ENCODE peak calls at places on chromosomes 2 and 18, in four cellular contexts. One of them, this sample, is unnamed.

GRCh38 chr2:71535526-71535925 is 82.2 kb downstream of the DYSF start:
- DNase-seq in IMR-90: no peak
- DNase-seq in HepG2: no peak
- DNase-seq in A549: no peak
- DNase-seq in this sample: no peak

GRCh38 chr2:145203931-145204330 is 684.0 kb upstream of the ZEB2 start:
- DNase-seq in A549: no peak
- DNase-seq in HepG2: no peak
- DNase-seq in IMR-90: no peak
- DNase-seq in this sample: no peak

GRCh38 chr2:89833116-89833779 is 1141.8 kb downstream of the RPIA start:
- DNase-seq in A549: peak
- DNase-seq in IMR-90: peak
- DNase-seq in HepG2: no peak
- DNase-seq in this sample: no peak

GRCh38 chr2:205408690-205409089 is 273.6 kb upstream of the NRP2 start:
- DNase-seq in IMR-90: peak
- DNase-seq in HepG2: no peak
- DNase-seq in A549: no peak
- DNase-seq in this sample: no peak

GRCh38 chr2:203858176-203858575 is 9.4 kb upstream of the CTLA4 start:
- DNase-seq in A549: no peak
- DNase-seq in IMR-90: no peak
- DNase-seq in HepG2: no peak
- DNase-seq in this sample: no peak

GRCh38 chr2:25338401-25338800 is 3.3 kb downstream of the DNMT3A start:
- DNase-seq in HepG2: no peak
- DNase-seq in IMR-90: no peak
- DNase-seq in A549: no peak
- DNase-seq in this sample: no peak

GRCh38 chr2:130827502-130828251 is 9.0 kb upstream of the ARHGEF4 start:
- DNase-seq in HepG2: no peak
- DNase-seq in A549: no peak
- DNase-seq in IMR-90: peak
- DNase-seq in this sample: no peak

GRCh38 chr2:98412751-98413445 is 31.8 kb upstream of the INPP4A start:
- DNase-seq in IMR-90: peak
- DNase-seq in A549: peak
- DNase-seq in HepG2: peak
- DNase-seq in this sample: peak

GRCh38 chr2:181649436-181649979 is 7.4 kb downstream of the CERKL start:
- DNase-seq in IMR-90: no peak
- DNase-seq in HepG2: no peak
- DNase-seq in A549: no peak
- DNase-seq in this sample: no peak

GRCh38 chr18:24075731-24076130 is 61.2 kb downstream of the TTC39C start:
- DNase-seq in HepG2: no peak
- DNase-seq in A549: no peak
- DNase-seq in IMR-90: no peak
- DNase-seq in this sample: no peak

GRCh38 chr2:6224267-6224666 is 532.1 kb downstream of the SOX11 start:
- DNase-seq in HepG2: no peak
- DNase-seq in IMR-90: no peak
- DNase-seq in A549: no peak
- DNase-seq in this sample: no peak

GRCh38 chr2:119255760-119256573 is 32.3 kb downstream of the STEAP3 start:
- DNase-seq in IMR-90: peak
- DNase-seq in HepG2: peak
- DNase-seq in A549: peak
- DNase-seq in this sample: no peak

GRCh38 chr18:75638597-75639467 is 211.3 kb upstream of the SMIM21 start:
- DNase-seq in IMR-90: peak
- DNase-seq in HepG2: no peak
- DNase-seq in A549: no peak
- DNase-seq in this sample: no peak

GRCh38 chr2:239855863-239856587 is 169.1 kb downstream of the NDUFA10 start:
- DNase-seq in HepG2: no peak
- DNase-seq in A549: no peak
- DNase-seq in IMR-90: no peak
- DNase-seq in this sample: no peak

GRCh38 chr2:143169105-143169504 is 39.9 kb downstream of the ARHGAP15 start:
- DNase-seq in IMR-90: no peak
- DNase-seq in A549: no peak
- DNase-seq in HepG2: no peak
- DNase-seq in this sample: no peak

GRCh38 chr18:71114550-71115210 is 825.8 kb downstream of the SOCS6 start:
- DNase-seq in IMR-90: no peak
- DNase-seq in A549: no peak
- DNase-seq in HepG2: no peak
- DNase-seq in this sample: no peak

GRCh38 chr2:106176446-106177110 is 17.5 kb downstream of the UXS1 start:
- DNase-seq in HepG2: no peak
- DNase-seq in A549: no peak
- DNase-seq in IMR-90: no peak
- DNase-seq in this sample: no peak

GRCh38 chr2:183807870-183808269 is 683.6 kb downstream of the NUP35 start:
- DNase-seq in HepG2: no peak
- DNase-seq in A549: no peak
- DNase-seq in IMR-90: no peak
- DNase-seq in this sample: no peak

GRCh38 chr2:176385838-176386237 is 116.6 kb downstream of the MTX2 start:
- DNase-seq in HepG2: peak
- DNase-seq in IMR-90: no peak
- DNase-seq in A549: peak
- DNase-seq in this sample: no peak

GRCh38 chr2:237774811-237775553 is 23.6 kb upstream of the RBM44 start:
- DNase-seq in A549: peak
- DNase-seq in IMR-90: peak
- DNase-seq in HepG2: peak
- DNase-seq in this sample: peak

GRCh38 chr2:231099918-231100317 is 24.9 kb downstream of the HTR2B start:
- DNase-seq in A549: peak
- DNase-seq in IMR-90: no peak
- DNase-seq in HepG2: no peak
- DNase-seq in this sample: no peak

GRCh38 chr2:70088508-70089219 is 1.4 kb downstream of the PCBP1 start:
- DNase-seq in A549: no peak
- DNase-seq in IMR-90: peak
- DNase-seq in HepG2: peak
- DNase-seq in this sample: no peak

GRCh38 chr2:206212673-206213513 is 53.2 kb downstream of the EEF1B2 start:
- DNase-seq in IMR-90: peak
- DNase-seq in HepG2: no peak
- DNase-seq in A549: no peak
- DNase-seq in this sample: no peak

GRCh38 chr2:229111744-229112143 is 159.3 kb downstream of the PID1 start:
- DNase-seq in A549: no peak
- DNase-seq in IMR-90: no peak
- DNase-seq in HepG2: no peak
- DNase-seq in this sample: no peak

GRCh38 chr2:225041210-225041870 is 928 bp downstream of the DOCK10 start:
- DNase-seq in IMR-90: peak
- DNase-seq in HepG2: no peak
- DNase-seq in A549: peak
- DNase-seq in this sample: no peak

GRCh38 chr18:78436110-78436509 is 543.5 kb upstream of the SALL3 start:
- DNase-seq in HepG2: no peak
- DNase-seq in IMR-90: no peak
- DNase-seq in A549: no peak
- DNase-seq in this sample: no peak

GRCh38 chr18:78427081-78427480 is 552.5 kb upstream of the SALL3 start:
- DNase-seq in A549: no peak
- DNase-seq in IMR-90: no peak
- DNase-seq in HepG2: no peak
- DNase-seq in this sample: no peak

GRCh38 chr18:78429127-78430108 is 550.2 kb upstream of the SALL3 start:
- DNase-seq in A549: no peak
- DNase-seq in HepG2: no peak
- DNase-seq in IMR-90: no peak
- DNase-seq in this sample: no peak

GRCh38 chr18:78431606-78432005 is 548.0 kb upstream of the SALL3 start:
- DNase-seq in HepG2: no peak
- DNase-seq in IMR-90: no peak
- DNase-seq in A549: no peak
- DNase-seq in this sample: no peak

GRCh38 chr18:78430171-78430857 is 549.3 kb upstream of the SALL3 start:
- DNase-seq in IMR-90: no peak
- DNase-seq in A549: no peak
- DNase-seq in HepG2: no peak
- DNase-seq in this sample: no peak
- TF ChIP-seq MAZ in IMR-90: no peak
- TF ChIP-seq MAZ in A549: no peak
- TF ChIP-seq MAZ in HepG2: no peak
- TF ChIP-seq MAZ in this sample: no peak

DNA sequence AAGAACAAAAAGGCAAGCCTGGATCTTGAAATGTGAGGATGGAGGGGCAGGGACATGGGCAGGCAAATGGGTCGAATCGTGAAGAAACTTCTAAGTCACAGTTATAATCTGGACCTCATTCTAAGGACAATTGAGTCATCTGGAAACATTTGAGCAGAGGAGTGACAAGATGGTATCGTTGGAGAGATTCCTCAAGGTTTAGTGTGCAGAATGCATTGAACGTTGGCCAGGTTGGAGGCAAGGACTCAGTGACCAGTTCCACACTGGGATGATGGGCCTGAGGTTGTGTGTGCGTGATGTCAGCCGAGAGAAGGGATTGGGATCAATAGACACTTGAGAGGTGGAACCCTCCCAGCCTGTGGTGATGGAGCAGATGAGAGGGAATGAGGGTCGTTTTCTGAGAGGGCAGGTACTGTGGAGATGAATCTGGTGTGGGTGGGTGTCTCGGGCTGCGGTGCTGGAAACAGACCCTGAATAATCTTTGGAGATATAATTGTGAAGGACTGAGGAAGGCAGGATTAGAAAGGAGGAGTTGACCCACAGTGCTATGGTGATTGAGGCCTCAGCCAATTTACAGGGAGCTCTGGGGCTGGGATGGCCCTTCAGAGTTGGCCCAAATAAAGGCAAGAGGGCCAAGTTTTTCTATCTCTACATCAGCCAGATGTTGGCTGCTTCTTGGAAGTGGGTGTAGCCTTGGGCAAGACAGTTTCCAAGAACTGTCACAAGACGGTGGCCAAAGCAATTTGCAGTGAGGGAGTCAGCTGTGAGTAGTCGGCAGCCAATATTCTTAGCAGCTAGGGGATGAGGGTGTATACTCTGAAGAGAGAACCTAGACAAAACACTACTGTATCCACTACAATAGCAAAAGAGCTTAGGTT is 5.8 kb upstream of the ZNF532 start:
- DNase-seq in A549: no peak
- DNase-seq in IMR-90: no peak
- DNase-seq in HepG2: no peak
- DNase-seq in this sample: no peak
- TF ChIP-seq MAZ in A549: no peak
- TF ChIP-seq MAZ in IMR-90: no peak
- TF ChIP-seq MAZ in HepG2: no peak
- TF ChIP-seq MAZ in this sample: no peak

DNA sequence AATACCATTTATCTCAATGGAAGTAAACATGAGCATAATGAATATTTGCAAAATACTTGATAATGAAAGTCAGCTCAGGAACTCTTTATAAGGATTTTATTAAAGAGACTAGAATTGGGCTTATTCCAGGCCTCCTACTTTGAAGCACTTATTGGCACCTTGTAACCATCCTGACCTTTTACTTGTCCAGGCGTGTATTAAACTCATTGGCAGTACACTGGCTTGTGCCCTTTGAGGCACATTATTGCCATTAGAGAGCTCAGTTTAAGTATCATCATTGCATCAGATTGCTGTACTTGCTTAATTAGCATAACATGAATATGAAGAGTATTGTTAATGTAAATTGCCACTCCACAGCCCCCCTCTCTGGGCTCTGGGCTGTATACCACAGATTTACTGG is 72.4 kb downstream of the XIRP2 start:
- DNase-seq in IMR-90: no peak
- DNase-seq in HepG2: no peak
- DNase-seq in A549: no peak
- DNase-seq in this sample: no peak
- TF ChIP-seq MAZ in IMR-90: no peak
- TF ChIP-seq MAZ in HepG2: no peak
- TF ChIP-seq MAZ in A549: no peak
- TF ChIP-seq MAZ in this sample: no peak

GRCh38 chr18:34977787-34978532 is 63.3 kb upstream of the MAPRE2 start:
- DNase-seq in A549: peak
- DNase-seq in HepG2: no peak
- DNase-seq in IMR-90: peak
- DNase-seq in this sample: no peak
- TF ChIP-seq MAZ in A549: no peak
- TF ChIP-seq MAZ in HepG2: no peak
- TF ChIP-seq MAZ in IMR-90: no peak
- TF ChIP-seq MAZ in this sample: no peak

GRCh38 chr2:86314125-86314524 is 23.3 kb downstream of the REEP1 start:
- DNase-seq in IMR-90: no peak
- DNase-seq in HepG2: no peak
- DNase-seq in A549: no peak
- DNase-seq in this sample: no peak

GRCh38 chr2:86315084-86315483 is 22.3 kb downstream of the REEP1 start:
- DNase-seq in HepG2: no peak
- DNase-seq in IMR-90: no peak
- DNase-seq in A549: no peak
- DNase-seq in this sample: no peak

GRCh38 chr2:86323273-86323672 is 14.2 kb downstream of the REEP1 start:
- DNase-seq in IMR-90: no peak
- DNase-seq in A549: no peak
- DNase-seq in HepG2: no peak
- DNase-seq in this sample: no peak

GRCh38 chr2:86319700-86320369 is 17.6 kb downstream of the REEP1 start:
- DNase-seq in HepG2: no peak
- DNase-seq in A549: no peak
- DNase-seq in IMR-90: no peak
- DNase-seq in this sample: no peak
- TF ChIP-seq MAZ in HepG2: no peak
- TF ChIP-seq MAZ in A549: no peak
- TF ChIP-seq MAZ in IMR-90: no peak
- TF ChIP-seq MAZ in this sample: no peak

This sample was measured in K562.